ENCODE peak calls at places on chromosomes 2 and 18, in seven cellular contexts. P is CD4-positive, alpha-beta T cell; J is brain microvascular endothelial cell; E is kidney epithelial cell; Y is glutamatergic neuron; H is Peyer's patch; Z is cardiac muscle cell. F is an unnamed sample.

GRCh38 chr2:112031916-112032582 is 23.0 kb upstream of the TMEM87B start:
- DNase-seq in E (no peak), Z (peak; percentile 6), J (no peak), H (no peak), P (no peak), Y (no peak), F (peak; percentile 56)

GRCh38 chr18:46660955-46661749 is 4.1 kb upstream of the LOXHD1 start:
- DNase-seq in Y (peak; percentile 79), E (no peak), P (no peak), J (no peak), Z (peak; percentile 40), H (no peak), F (no peak)

GRCh38 chr2:215447056-215447455 is 11.2 kb upstream of the FN1 start:
- DNase-seq in J (no peak), Z (no peak), Y (no peak), P (no peak), E (no peak), H (no peak), F (peak; percentile 69)

GRCh38 chr2:196274387-196274809 is 103.0 kb upstream of the STK17B start:
- DNase-seq in P (no peak), H (peak; percentile 62), E (no peak), Y (no peak), J (peak; percentile 63), Z (peak; percentile 35), F (no peak)

GRCh38 chr2:156657809-156658208 is 221.6 kb downstream of the GPD2 start:
- DNase-seq in J (no peak), E (no peak), P (no peak), H (no peak), Y (no peak), Z (no peak), F (no peak)

GRCh38 chr2:127063701-127064590 is 43.0 kb downstream of the BIN1 start:
- DNase-seq in Y (no peak), J (no peak), E (no peak), H (no peak), P (no peak), Z (no peak), F (no peak)

GRCh38 chr2:233140913-233141469 is 80.8 kb downstream of the INPP5D start:
- DNase-seq in J (no peak), Z (no peak), H (no peak), Y (no peak), P (no peak), E (no peak), F (no peak)

GRCh38 chr2:172858473-172858745 is 122.8 kb downstream of the RAPGEF4 start:
- DNase-seq in Y (no peak), J (no peak), H (no peak), E (no peak), Z (no peak), P (no peak), F (no peak)

GRCh38 chr2:230787101-230787500 is 74.5 kb downstream of the CAB39 start:
- DNase-seq in H (no peak), Z (no peak), P (no peak), E (no peak), Y (no peak), J (no peak), F (no peak)

GRCh38 chr18:36211612-36212065 is 24.3 kb downstream of the MOCOS start:
- DNase-seq in J (no peak), P (no peak), Y (no peak), E (no peak), Z (no peak), H (no peak), F (peak; percentile 31)

GRCh38 chr2:8629402-8629801 is 52.5 kb upstream of the ID2 start:
- DNase-seq in Y (no peak), J (no peak), H (no peak), Z (peak; percentile 43), E (no peak), P (no peak), F (no peak)

GRCh38 chr2:193963472-193964119 is 1693.4 kb upstream of the SLC39A10 start:
- DNase-seq in Z (peak; percentile 45), Y (peak; percentile 28), H (no peak), P (no peak), E (peak; percentile 1), J (peak; percentile 15), F (peak; percentile 50)

GRCh38 chr18:9433616-9434239 is 41.6 kb upstream of the RALBP1 start:
- DNase-seq in E (no peak), Y (peak; percentile 56), J (no peak), Z (peak; percentile 45), P (no peak), H (no peak), F (no peak)

GRCh38 chr2:97740590-97741182 is 27.3 kb downstream of the ZAP70 start:
- DNase-seq in Z (peak; percentile 63), P (no peak), E (no peak), H (peak; percentile 65), Y (peak; percentile 78), J (no peak), F (no peak)

GRCh38 chr18:24080861-24081260 is 58.0 kb upstream of the CABYR start:
- DNase-seq in Y (no peak), E (no peak), Z (no peak), J (no peak), H (no peak), P (no peak), F (no peak)

GRCh38 chr2:140580799-140581198 is 1550.0 kb downstream of the LRP1B start:
- DNase-seq in J (no peak), Z (no peak), E (no peak), H (no peak), Y (no peak), P (no peak), F (peak; percentile 28)

GRCh38 chr18:76981388-76981968 is 151.1 kb downstream of the MBP start:
- DNase-seq in E (no peak), Z (no peak), H (no peak), P (no peak), Y (no peak), J (no peak), F (no peak)

GRCh38 chr2:60552096-60552850 is 1.2 kb downstream of the BCL11A start:
- DNase-seq in H (peak; percentile 60), Z (peak; percentile 65), Y (peak; percentile 68), P (no peak), J (no peak), E (no peak), F (no peak)

GRCh38 chr2:43174368-43175186 is 51.8 kb downstream of the ZFP36L2 start:
- DNase-seq in Y (no peak), E (no peak), H (peak; percentile 90), Z (no peak), J (no peak), P (peak; percentile 70), F (no peak)

GRCh38 chr2:19911799-19912509 is 10.2 kb upstream of the TTC32 start:
- DNase-seq in H (no peak), J (peak; percentile 91), Y (no peak), Z (no peak), E (peak; percentile 99), P (no peak), F (peak; percentile 96)

GRCh38 chr2:235908826-235909225 is 259.4 kb downstream of the GBX2 start:
- DNase-seq in P (no peak), E (no peak), Z (no peak), H (no peak), J (no peak), Y (no peak), F (no peak)

GRCh38 chr18:75041586-75041985 is 167.4 kb downstream of the PTGR3 start:
- DNase-seq in H (no peak), E (no peak), Z (no peak), J (peak; percentile 17), P (no peak), Y (no peak), F (no peak)
- TF ChIP-seq CTCF in H (peak; percentile 13), E (peak; percentile 41), Z (peak; percentile 49), J (peak; percentile 68), P (no peak), Y (peak; percentile 19), F (peak; percentile 52)

GRCh38 chr2:74532222-74532621 is 2.5 kb downstream of the HTRA2 start:
- DNase-seq in E (no peak), P (no peak), Z (no peak), J (no peak), H (no peak), Y (no peak), F (no peak)
- TF ChIP-seq CTCF in E (peak; percentile 29), P (peak; percentile 56), Z (peak; percentile 31), J (no peak), H (no peak), Y (no peak), F (peak; percentile 70)

GRCh38 chr2:142165790-142166189 is 35.0 kb upstream of the LRP1B start:
- DNase-seq in Z (peak; percentile 55), J (peak; percentile 88), Y (no peak), E (peak; percentile 35), H (no peak), P (no peak), F (peak; percentile 66)
- TF ChIP-seq CTCF in Z (peak; percentile 44), J (peak; percentile 76), Y (no peak), E (peak; percentile 56), H (no peak), P (no peak), F (peak; percentile 83)

DNA sequence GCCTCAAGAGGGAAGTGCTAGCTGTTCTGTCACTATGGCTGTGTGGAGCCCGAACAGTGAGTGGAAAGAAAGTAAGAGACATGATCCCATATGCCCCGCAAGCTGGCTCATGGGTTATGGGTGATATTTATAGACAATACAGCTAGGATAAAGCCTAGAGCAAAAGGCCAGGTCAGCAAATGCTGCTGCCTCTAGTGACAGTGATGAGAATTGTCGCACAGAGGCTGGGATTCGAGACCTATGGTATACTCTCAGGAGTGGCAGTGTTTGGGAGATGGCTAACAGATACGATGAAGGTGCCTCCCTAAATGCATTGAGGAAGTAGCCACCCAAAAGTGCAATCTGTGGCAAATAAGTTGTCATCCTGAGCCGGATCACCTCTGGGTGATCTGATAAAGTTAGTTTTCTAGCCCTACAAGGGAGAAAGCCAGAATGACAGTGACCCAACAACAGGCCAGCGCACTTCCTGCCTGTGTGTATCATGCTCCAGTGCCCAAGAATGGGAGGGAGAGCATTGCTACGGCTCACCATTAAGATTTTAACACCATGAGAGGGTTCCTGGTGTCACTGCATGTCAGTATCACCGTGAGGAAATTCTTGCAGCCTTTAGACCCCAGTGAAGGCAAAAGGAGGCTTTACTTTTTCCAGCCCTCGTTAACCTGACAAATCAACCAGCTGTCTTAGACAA is 92.3 kb upstream of the TGFA start:
- DNase-seq in J (peak; percentile 5), P (no peak), Z (peak; percentile 38), Y (peak; percentile 36), H (no peak), E (no peak), F (no peak)
- TF ChIP-seq CTCF in J (peak; percentile 41), P (no peak), Z (no peak), Y (peak; percentile 45), H (no peak), E (peak; percentile 15), F (peak; percentile 37)

GRCh38 chr2:165239230-165239629 is at the start of gene SCN2A:
- DNase-seq in E (no peak), Y (no peak), Z (peak; percentile 66), P (no peak), J (peak; percentile 62), H (no peak), F (peak; percentile 7)
- TF ChIP-seq CTCF in E (peak; percentile 66), Y (peak; percentile 84), Z (peak; percentile 61), P (peak; percentile 34), J (peak; percentile 64), H (peak; percentile 35), F (peak; percentile 78)

F was measured in foreskin keratinocyte.